ENCODE peak calls at places on chromosomes 2 and 18, in four cellular contexts. E is HepG2, P is astrocyte, M is OCI-LY7. I is an unnamed sample.

GRCh38 chr2:119641562-119642258 is 37.3 kb upstream of the TMEM177 start:
- DNase-seq in E (peak), P (peak), M (peak), I (peak)

GRCh38 chr2:240782886-240783818 is 36.9 kb downstream of the KIF1A start:
- DNase-seq in E (no peak), P (no peak), M (no peak), I (no peak)

GRCh38 chr2:196341318-196341841 is 170.0 kb upstream of the STK17B start:
- DNase-seq in E (no peak), P (no peak), M (no peak), I (no peak)

GRCh38 chr2:201660293-201660895 is 17.1 kb upstream of the TMEM237 start:
- DNase-seq in E (no peak), P (no peak), M (peak), I (no peak)

GRCh38 chr18:48835745-48836191 is 115.0 kb downstream of the SMAD7 start:
- DNase-seq in E (no peak), P (no peak), M (no peak), I (no peak)

GRCh38 chr2:167706800-167707199 is 540.6 kb downstream of the STK39 start:
- DNase-seq in E (peak), P (no peak), M (no peak), I (no peak)

GRCh38 chr2:234731236-234731635 is 220.6 kb upstream of the SH3BP4 start:
- DNase-seq in E (no peak), P (no peak), M (no peak), I (no peak)

GRCh38 chr2:216281881-216282280 is 90.4 kb downstream of the MARCHF4 start:
- DNase-seq in E (no peak), P (no peak), M (no peak), I (no peak)

GRCh38 chr18:5380581-5380980 is 85.1 kb upstream of the ZBTB14 start:
- DNase-seq in E (no peak), P (no peak), M (no peak), I (no peak)

GRCh38 chr18:3177902-3178687 is 41.7 kb downstream of the MYOM1 start:
- DNase-seq in E (no peak), P (peak), M (peak), I (peak)

GRCh38 chr18:50099725-50100414 is 95.1 kb downstream of the MYO5B start:
- DNase-seq in E (no peak), P (peak), M (no peak), I (no peak)

GRCh38 chr2:241762933-241763369 is 13.7 kb upstream of the GAL3ST2 start:
- DNase-seq in E (no peak), P (no peak), M (no peak), I (no peak)

GRCh38 chr2:169509230-169509917 is at the start of gene KLHL41:
- DNase-seq in E (no peak), P (peak), M (no peak), I (no peak)

GRCh38 chr18:37483221-37483971 is 82.2 kb downstream of the CELF4 start:
- DNase-seq in E (no peak), P (peak), M (no peak), I (no peak)

GRCh38 chr2:240921319-240922233 is 15.4 kb downstream of the CROCC2 start:
- DNase-seq in E (no peak), P (peak), M (no peak), I (peak)

GRCh38 chr2:65411056-65411795 is 21.2 kb downstream of the SPRED2 start:
- DNase-seq in E (peak), P (no peak), M (no peak), I (no peak)

GRCh38 chr18:24429188-24429587 is 2.7 kb downstream of the IMPACT start:
- DNase-seq in E (no peak), P (no peak), M (no peak), I (no peak)

GRCh38 chr2:239369631-239370161 is 31.1 kb downstream of the HDAC4 start:
- DNase-seq in E (no peak), P (no peak), M (peak), I (no peak)

GRCh38 chr2:120403676-120404075 is 57.7 kb downstream of the INHBB start:
- DNase-seq in E (no peak), P (no peak), M (no peak), I (no peak)

GRCh38 chr2:218850796-218851195 is 8.8 kb upstream of the WNT6 start:
- DNase-seq in E (no peak), P (no peak), M (no peak), I (no peak)

GRCh38 chr2:96082211-96083063 is 33.9 kb downstream of the ADRA2B start:
- DNase-seq in E (no peak), P (no peak), M (no peak), I (peak)

GRCh38 chr2:196586511-196586991 is 53.0 kb upstream of the CCDC150 start:
- DNase-seq in E (no peak), P (peak), M (no peak), I (no peak)

GRCh38 chr2:190270298-190270697 is 49.3 kb downstream of the HIBCH start:
- DNase-seq in E (peak), P (peak), M (no peak), I (no peak)

GRCh38 chr2:54380627-54381026 is 75.5 kb upstream of the SPTBN1 start:
- DNase-seq in E (no peak), P (peak), M (no peak), I (no peak)

GRCh38 chr2:143489135-143489534 is 359.9 kb downstream of the ARHGAP15 start:
- DNase-seq in E (no peak), P (peak), M (no peak), I (no peak)

GRCh38 chr18:56660655-56661054 is 9.5 kb downstream of the WDR7 start:
- DNase-seq in E (no peak), P (no peak), M (no peak), I (no peak)

GRCh38 chr2:237875234-237876055 is 16.0 kb downstream of the RAMP1 start:
- DNase-seq in E (no peak), P (no peak), M (no peak), I (no peak)

GRCh38 chr2:190110699-190111098 is 48.2 kb upstream of the MSTN start:
- DNase-seq in E (no peak), P (no peak), M (no peak), I (no peak)

GRCh38 chr2:234919711-234920110 is 32.1 kb upstream of the SH3BP4 start:
- DNase-seq in E (no peak), P (peak), M (no peak), I (no peak)

GRCh38 chr2:136538489-136538888 is 226.9 kb upstream of the THSD7B start:
- DNase-seq in E (no peak), P (no peak), M (no peak), I (no peak)

GRCh38 chr18:9738266-9738969 is 30.3 kb downstream of the RAB31 start:
- DNase-seq in E (no peak), P (no peak), M (no peak), I (no peak)

DNA sequence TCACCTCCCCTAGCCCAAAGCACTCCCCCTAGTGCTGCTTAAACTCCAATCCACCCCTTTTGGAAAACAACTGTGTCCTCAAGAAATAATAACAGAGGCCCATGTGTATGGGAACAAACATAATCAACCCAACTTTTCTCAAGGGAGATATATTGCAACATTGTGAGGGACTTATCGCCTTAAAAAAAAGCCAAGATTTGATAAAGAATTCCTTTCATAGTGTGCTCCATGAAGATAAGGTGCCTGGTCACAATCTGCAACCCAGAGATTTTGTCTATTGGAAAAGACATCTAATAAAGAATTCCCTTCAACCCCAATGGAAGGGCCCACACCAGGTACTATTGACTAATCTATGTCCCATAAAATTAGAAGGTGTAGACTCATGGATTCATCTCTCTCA is 4.5 kb upstream of the RBFA start:
- DNase-seq in E (no peak), P (no peak), M (no peak), I (no peak)
- TF ChIP-seq CTCF in E (no peak), P (no peak), M (no peak), I (no peak)

DNA sequence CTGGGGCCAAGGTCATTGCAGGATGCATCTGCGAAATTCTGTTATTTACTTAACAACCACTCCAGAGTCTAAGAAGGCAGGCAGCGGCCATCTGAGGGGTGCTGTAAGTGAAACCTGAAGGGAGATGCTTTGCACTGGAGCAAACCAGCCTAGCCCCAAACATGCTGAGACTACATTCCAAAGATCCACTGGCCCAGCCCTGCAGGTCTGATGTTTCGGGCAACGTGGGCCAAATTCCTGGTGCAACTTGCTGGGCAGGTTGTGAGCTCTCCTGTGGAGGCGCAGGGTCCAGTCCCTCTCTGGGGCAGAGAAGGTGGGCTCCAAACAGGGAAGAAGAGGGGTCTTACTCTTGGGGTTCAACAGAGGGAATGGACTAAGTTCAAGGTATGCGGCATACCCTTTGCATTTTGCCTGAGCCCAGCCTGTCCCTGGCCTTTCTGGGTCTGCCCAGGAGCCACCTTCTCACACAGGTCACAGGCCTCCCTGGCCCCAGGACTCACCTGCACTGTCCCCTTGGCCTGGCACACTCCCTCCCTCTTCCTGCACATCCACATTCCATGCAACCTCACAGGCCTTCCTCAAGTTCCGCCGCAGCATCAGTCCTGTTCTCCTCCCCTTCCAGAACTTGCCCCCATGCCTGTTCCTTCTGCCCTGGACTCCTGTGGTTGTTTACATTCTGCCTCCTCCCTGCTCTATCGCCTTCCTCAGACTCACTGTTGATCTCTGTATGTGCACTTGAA is 5.1 kb upstream of the MAL start:
- DNase-seq in E (no peak), P (no peak), M (no peak), I (no peak)
- H3K27ac ChIP-seq in E (no peak), P (no peak), M (no peak), I (no peak)

GRCh38 chr2:27351802-27352598 is 4.6 kb downstream of the GTF3C2 start:
- DNase-seq in E (no peak), P (no peak), M (no peak), I (no peak)
- H3K4me3 ChIP-seq in E (no peak), P (no peak), M (no peak), I (no peak)

GRCh38 chr2:105243961-105244360 is 2.4 kb downstream of the GPR45 start:
- DNase-seq in E (peak), P (no peak), M (peak), I (no peak)
- TF ChIP-seq CTCF in E (peak), P (peak), M (peak), I (no peak)

GRCh38 chr18:71809711-71810110 is 734.4 kb downstream of the CBLN2 start:
- DNase-seq in E (no peak), P (no peak), M (no peak), I (no peak)
- H3K27ac ChIP-seq in E (no peak), P (no peak), M (no peak), I (no peak)

I was measured in adrenal gland.